ENCODE peak calls at places on chromosomes 16 and 17, in seven cellular contexts. P, M, D, B, I, S and K are unnamed samples.

GRCh38 chr16:50884066-50884860 is 142.4 kb downstream of the CYLD start:
- DNase-seq in P (no peak), I (peak), B (no peak), D (no peak), S (no peak), M (no peak), K (no peak)

GRCh38 chr16:57192146-57192545 is 6.0 kb downstream of the RSPRY1 start:
- DNase-seq in S (no peak), P (no peak), D (no peak), M (no peak), B (peak), I (no peak), K (no peak)

GRCh38 chr17:66855204-66855603 is 20.3 kb downstream of the CACNG5 start:
- DNase-seq in M (peak), S (no peak), I (peak), D (no peak), P (peak), B (no peak), K (no peak)

GRCh38 chr16:70416748-70417616 is 21.9 kb downstream of the ST3GAL2 start:
- DNase-seq in I (no peak), D (no peak), S (no peak), M (no peak), B (no peak), P (no peak), K (no peak)

GRCh38 chr16:52953215-52953614 is 99.5 kb downstream of the CHD9NB start:
- DNase-seq in I (no peak), B (no peak), D (no peak), S (no peak), P (no peak), M (no peak), K (no peak)

GRCh38 chr16:49462356-49462988 is 88.9 kb downstream of the C16orf78 start:
- DNase-seq in I (no peak), B (no peak), M (no peak), S (no peak), P (no peak), D (no peak), K (no peak)

GRCh38 chr17:41413353-41413752 is 11.0 kb downstream of the KRT37 start:
- DNase-seq in B (no peak), P (no peak), D (no peak), I (peak), S (no peak), M (no peak), K (no peak)

GRCh38 chr17:77723071-77723908 is 235.2 kb upstream of the TNRC6C start:
- DNase-seq in B (no peak), I (no peak), P (no peak), D (no peak), S (no peak), M (no peak), K (no peak)

GRCh38 chr17:75645501-75645888 is 12.3 kb downstream of the SMIM5 start:
- DNase-seq in P (peak), B (peak), M (peak), I (no peak), S (peak), D (no peak), K (no peak)

GRCh38 chr16:20051611-20052010 is 22.1 kb downstream of the GPR139 start:
- DNase-seq in S (no peak), I (no peak), D (no peak), B (no peak), M (no peak), P (no peak), K (no peak)

GRCh38 chr17:29169806-29170591 is 10.2 kb downstream of the MYO18A start:
- DNase-seq in M (no peak), S (no peak), I (no peak), B (no peak), P (no peak), D (no peak), K (no peak)

GRCh38 chr17:9383828-9384227 is 191.8 kb downstream of the STX8 start:
- DNase-seq in M (no peak), S (no peak), B (no peak), P (no peak), D (no peak), I (no peak), K (no peak)

DNA sequence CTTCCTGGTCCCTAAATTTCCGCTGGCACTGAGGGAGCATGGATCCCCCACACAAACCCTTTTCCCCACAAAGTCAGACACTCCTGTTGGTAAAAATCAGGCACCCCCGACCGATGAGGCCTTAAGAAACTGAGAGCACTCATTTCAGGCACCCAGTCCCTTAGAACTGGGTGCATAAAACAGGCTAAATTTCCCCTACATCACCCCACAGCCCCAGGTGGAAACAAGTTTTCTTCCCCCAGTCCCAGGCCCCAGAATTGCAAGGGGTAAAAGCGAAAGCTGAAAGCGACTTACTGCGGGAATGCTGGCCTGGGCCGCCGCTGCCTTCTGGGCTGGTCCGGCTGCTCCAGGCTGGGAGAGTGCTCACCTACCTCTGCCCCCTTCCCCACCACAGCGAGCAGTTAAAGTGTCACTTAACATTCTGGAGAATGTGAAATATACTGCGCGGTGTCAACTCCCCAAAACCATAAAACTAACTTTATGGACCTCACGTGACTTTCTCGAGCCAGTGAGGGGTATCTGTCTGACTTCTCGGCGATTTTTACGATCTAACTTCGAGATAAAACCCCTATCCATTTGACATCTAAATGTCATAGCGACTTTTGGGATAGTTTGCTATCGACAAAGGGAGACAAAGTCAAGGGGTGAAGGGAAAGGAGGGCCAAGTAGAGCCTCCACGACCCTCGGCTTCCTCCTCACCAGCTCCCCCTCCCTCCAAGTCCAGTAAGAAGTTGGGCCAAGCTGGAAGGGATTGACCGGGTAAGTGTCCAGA is at the start of gene HOXB3:
- DNase-seq in P (peak), M (no peak), B (peak), D (peak), S (no peak), I (no peak), K (no peak)
- H3K4me3 ChIP-seq in P (peak), M (no peak), B (peak), D (peak), S (no peak), I (no peak), K (no peak)

DNA sequence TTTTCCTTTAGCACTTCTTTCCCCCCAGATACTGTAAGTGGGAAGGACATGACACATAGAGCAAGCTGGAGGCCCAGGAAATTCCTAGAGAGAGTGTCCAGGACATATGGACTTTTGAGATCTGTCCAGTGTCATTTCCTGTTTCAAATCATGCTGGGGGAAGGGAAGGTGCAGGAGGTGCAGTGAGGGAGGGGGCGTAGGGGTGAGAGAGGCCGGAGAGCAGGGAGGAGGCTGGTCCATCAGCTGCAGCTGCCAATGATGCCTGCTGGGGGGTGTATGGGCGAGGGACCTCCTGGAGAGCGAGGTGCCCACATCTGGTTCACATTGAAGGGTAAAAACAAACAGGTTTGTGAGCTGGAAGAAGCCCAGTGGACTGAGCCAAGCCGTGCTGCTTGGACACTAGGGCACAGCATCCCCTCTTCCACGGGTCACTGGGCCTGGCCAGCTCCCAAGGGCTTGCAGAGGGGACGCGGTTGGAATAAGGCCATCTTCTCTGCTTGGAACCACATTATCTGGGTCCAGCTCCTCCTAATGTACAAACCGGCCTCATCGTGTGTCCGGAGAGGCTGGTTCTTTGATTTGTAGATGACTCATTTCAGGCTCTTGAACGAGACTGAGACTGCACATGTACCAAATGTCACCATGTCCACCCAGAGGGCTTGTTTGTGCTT is 70.4 kb upstream of the SMURF2 start:
- DNase-seq in B (peak), D (no peak), M (no peak), I (no peak), P (peak), S (peak), K (peak)
- H3K4me3 ChIP-seq in B (no peak), D (peak), M (no peak), I (no peak), P (no peak), S (no peak), K (no peak)

DNA sequence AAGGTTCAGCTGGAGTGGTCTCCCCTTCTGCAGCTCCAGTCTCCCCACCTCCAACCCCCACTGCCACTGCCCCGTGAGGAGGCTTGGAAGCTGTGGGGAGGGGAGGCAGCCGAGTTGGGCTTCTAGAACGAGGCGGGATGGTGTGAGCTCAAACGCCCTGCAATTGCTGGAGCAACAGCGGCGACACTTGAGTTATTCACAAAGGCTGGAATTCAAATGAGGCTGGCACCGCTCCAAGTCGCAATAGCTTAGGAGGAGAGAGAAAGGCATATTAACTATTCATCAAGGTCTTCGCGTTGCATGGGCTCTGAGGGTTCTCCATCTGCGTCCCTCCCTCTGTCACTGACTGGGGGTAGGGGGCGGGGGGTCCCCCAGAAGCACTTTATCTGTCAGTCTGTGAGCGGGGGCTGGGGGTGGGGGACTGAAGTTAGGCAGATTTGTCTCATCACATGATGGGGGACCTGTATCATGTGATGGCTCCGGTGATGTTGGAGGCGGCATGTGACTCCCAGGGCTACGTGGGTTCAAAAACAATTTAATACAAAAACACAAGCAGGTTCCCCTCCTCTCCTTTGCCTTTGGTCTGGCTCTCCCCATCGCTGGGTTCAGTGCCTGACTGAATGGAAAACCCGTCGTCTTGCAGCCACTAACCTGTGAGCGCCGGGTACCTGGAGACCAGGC is 70.5 kb downstream of the RBBP6 start:
- DNase-seq in P (peak), S (peak), I (peak), M (peak), D (no peak), B (peak), K (peak)
- H3K4me3 ChIP-seq in P (peak), S (no peak), I (peak), M (no peak), D (peak), B (peak), K (peak)

DNA sequence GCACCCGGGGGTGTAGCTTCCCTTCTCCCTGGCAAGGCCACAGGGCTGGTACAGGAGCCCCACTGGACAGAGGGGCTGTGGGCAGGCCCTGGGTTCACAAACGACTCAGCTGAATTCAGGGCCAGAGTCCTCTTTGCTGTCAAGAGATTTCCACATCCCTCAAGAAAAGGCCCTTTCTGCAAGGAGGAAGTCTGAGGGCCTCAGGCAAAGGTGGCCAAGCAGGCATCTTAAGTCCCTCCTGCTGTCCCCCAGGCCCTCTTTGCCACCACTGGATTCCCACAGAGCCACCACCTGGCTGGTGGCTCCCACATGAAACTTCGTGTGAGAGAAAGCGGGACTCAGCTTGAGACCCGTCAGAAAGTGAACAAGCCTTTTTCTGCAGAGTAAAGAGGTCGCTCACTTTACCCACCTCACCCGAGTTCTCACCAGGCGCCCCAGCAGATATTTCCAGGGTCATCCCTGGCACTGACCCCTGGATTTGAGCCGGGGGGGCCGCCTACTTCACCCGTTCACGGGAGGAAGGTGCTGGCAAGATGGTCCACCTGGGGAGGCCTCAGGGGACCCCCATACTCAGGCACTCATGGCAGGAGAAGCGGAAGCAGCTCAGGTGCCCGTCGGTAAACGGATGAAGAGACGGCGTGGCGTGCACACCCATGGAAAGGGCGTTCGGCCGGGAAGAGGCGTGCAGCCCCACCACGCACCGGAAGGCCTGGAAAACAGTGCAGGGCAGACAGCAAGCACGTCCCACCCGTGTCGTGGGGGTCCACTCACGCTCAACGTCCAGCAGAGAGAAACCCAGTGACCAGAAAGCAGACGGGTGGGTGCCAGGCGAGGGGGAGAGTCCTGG is 3.6 kb downstream of the RNF166 start:
- DNase-seq in B (no peak), P (no peak), M (no peak), S (no peak), I (no peak), D (no peak), K (no peak)
- H3K4me3 ChIP-seq in B (no peak), P (no peak), M (no peak), S (no peak), I (no peak), D (no peak), K (no peak)

GRCh38 chr17:58382108-58382884 is 30.3 kb upstream of the SUPT4H1 start:
- DNase-seq in S (no peak), D (no peak), M (no peak), I (no peak), P (no peak), B (no peak), K (no peak)
- H3K4me3 ChIP-seq in S (no peak), D (no peak), M (no peak), I (no peak), P (no peak), B (no peak), K (no peak)

GRCh38 chr16:11503566-11503965 is 83.2 kb downstream of the LITAF start:
- DNase-seq in M (no peak), P (no peak), I (no peak), S (no peak), D (no peak), B (no peak), K (no peak)
- H3K4me3 ChIP-seq in M (no peak), P (no peak), I (no peak), S (no peak), D (no peak), B (no peak), K (no peak)